ENCODE peak calls at places on chromosome 1, in eight cellular contexts. Q is heart left ventricle; Y is CD4-positive, CD25-positive, alpha-beta regulatory T cell; I is HAP-1; O is ovary; E is tibial nerve; G is CD8-positive, alpha-beta memory T cell; U is ascending aorta. A is an unnamed sample. For H3K4me1, the result is how much of the 10 kb centered on the place peaks cover.

GRCh38 chr1:12142141-12142823 is 24.5 kb upstream of the TNFRSF1B start:
- DNase-seq in Q (no peak), Y (no peak), I (no peak), O (peak), E (no peak), G (no peak), U (no peak), A (no peak)

GRCh38 chr1:3062616-3063378 is 6.2 kb upstream of the PRDM16 start:
- DNase-seq in Q (no peak), Y (no peak), I (no peak), O (no peak), E (no peak), G (no peak), U (no peak), A (peak)

GRCh38 chr1:66271904-66272254 is 262.1 kb upstream of the SGIP1 start:
- DNase-seq in Q (peak), Y (no peak), I (no peak), O (peak), E (peak), G (no peak), U (no peak), A (no peak)

GRCh38 chr1:3811595-3811911 is 15.3 kb upstream of the LRRC47 start:
- DNase-seq in Q (no peak), Y (no peak), I (no peak), O (no peak), E (no peak), G (no peak), U (no peak), A (no peak)

GRCh38 chr1:35717911-35718476 is 690 bp downstream of the C1orf216 start:
- DNase-seq in Q (peak), Y (no peak), I (peak), O (peak), E (peak), G (no peak), U (peak), A (peak)

GRCh38 chr1:42172394-42173133 is 8.0 kb upstream of the GUCA2A start:
- DNase-seq in Q (peak), Y (no peak), I (no peak), O (no peak), E (no peak), G (no peak), U (no peak), A (no peak)

GRCh38 chr1:38046884-38047602 is 450 bp upstream of the POU3F1 start:
- DNase-seq in Q (peak), Y (peak), I (peak), O (peak), E (peak), G (peak), U (peak), A (no peak)

GRCh38 chr1:170494369-170494768 is 37.6 kb upstream of the GORAB start:
- DNase-seq in Q (peak), Y (no peak), I (no peak), O (no peak), E (no peak), G (no peak), U (no peak), A (no peak)

GRCh38 chr1:152928671-152929070 is 18.3 kb upstream of the SPRR5 start:
- DNase-seq in Q (no peak), Y (no peak), I (no peak), O (no peak), E (no peak), G (no peak), U (no peak), A (no peak)

DNA sequence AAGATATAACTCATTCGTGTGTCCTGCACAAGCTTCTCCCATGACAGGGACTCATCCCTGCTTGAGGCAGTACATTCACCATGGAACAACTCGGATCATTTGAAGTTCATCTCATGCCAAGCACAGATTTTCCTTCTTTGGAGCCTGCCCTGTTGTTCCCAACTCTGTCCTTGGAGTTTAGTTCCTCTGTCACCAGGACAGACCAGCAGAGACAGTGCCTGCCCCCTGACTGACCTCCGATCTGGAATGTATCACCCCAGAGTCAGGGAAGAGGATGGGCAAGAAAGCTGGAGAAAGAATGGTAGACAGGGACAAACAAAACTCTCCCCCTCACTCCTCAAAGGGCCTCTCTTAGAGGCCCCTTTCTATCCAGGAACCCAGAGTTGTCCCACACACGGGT is 5.0 kb downstream of the SHISAL2A start:
- DNase-seq in Q (no peak), Y (no peak), I (no peak), O (no peak), E (no peak), G (no peak), U (no peak), A (no peak)
- H3K4me1 ChIP-seq in Q (under half), Y (half or more), I (under half), O (under half), E (under half), G (half or more), U (under half), A (under half)

GRCh38 chr1:10710489-10710888 is 86.0 kb downstream of the CASZ1 start:
- DNase-seq in Q (no peak), Y (no peak), I (no peak), O (no peak), E (no peak), G (no peak), U (no peak), A (no peak)

GRCh38 chr1:10713614-10714013 is 82.8 kb downstream of the CASZ1 start:
- DNase-seq in Q (no peak), Y (no peak), I (no peak), O (no peak), E (no peak), G (no peak), U (no peak), A (no peak)

GRCh38 chr1:10709646-10710045 is 86.8 kb downstream of the CASZ1 start:
- DNase-seq in Q (no peak), Y (no peak), I (no peak), O (no peak), E (no peak), G (no peak), U (no peak), A (no peak)

GRCh38 chr1:10714337-10715114 is 81.9 kb downstream of the CASZ1 start:
- DNase-seq in Q (peak), Y (no peak), I (no peak), O (no peak), E (no peak), G (no peak), U (no peak), A (no peak)

GRCh38 chr1:10712568-10712967 is 83.9 kb downstream of the CASZ1 start:
- DNase-seq in Q (no peak), Y (no peak), I (no peak), O (no peak), E (no peak), G (no peak), U (no peak), A (no peak)
- H3K4me1 ChIP-seq in Q (half or more), Y (under half), I (under half), O (under half), E (under half), G (under half), U (under half), A (under half)

DNA sequence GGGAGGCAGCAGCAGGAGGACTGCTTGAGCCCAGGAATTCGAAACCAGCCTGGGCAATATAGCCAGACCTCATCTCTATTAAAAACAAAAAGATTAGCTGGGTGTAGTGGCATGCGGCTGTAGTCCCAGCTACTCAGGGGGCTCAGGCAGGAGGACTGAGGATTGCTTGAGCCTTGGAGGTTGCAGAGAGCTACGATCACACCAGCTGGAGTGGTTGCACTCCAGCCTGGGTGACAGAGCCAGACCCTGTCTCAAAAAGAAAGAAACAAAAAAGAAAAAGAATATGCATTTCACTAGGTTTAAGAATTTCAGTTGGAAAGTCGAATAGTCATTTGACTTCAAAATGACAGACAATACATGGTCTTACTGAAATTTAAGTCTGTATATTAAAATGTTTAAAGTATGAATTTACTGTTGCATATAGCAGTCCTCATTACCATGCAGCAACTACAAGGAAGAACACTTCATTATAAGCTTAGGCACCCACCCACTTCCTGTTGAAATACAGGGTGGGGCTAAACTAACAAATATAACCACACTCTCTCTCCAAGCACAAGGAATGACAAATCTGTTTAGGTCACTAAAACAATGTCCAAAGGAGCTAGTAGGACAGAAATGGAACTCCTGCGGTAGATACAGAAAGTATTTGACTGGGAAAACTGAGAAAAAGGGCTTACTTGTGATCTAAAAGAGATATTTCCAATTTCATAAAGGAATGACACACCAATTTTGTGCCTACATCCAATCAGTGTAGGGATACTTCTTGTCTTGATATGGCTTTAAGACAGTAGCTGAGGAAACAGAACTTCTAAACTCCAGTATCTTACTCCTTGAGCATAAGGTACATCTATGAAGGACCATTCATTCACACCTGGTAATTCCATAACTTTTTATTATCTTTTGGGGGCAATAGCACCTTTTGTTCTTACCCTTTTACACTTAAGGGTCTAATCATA is 44.1 kb downstream of the GPR3 start:
- DNase-seq in Q (no peak), Y (no peak), I (no peak), O (no peak), E (peak), G (no peak), U (no peak), A (no peak)
- H3K4me1 ChIP-seq in Q (half or more), Y (half or more), I (under half), O (under half), E (under half), G (half or more), U (under half), A (under half)

GRCh38 chr1:21321963-21322680 is 31.9 kb upstream of the ECE1 start:
- DNase-seq in Q (no peak), Y (no peak), I (no peak), O (no peak), E (no peak), G (no peak), U (no peak), A (no peak)
- H3K4me1 ChIP-seq in Q (half or more), Y (half or more), I (under half), O (half or more), E (under half), G (half or more), U (half or more), A (under half)

GRCh38 chr1:161119017-161119378 is 1.1 kb downstream of the NIT1 start:
- DNase-seq in Q (peak), Y (no peak), I (no peak), O (no peak), E (no peak), G (no peak), U (no peak), A (no peak)

GRCh38 chr1:161121042-161121441 is 3.1 kb downstream of the NIT1 start:
- DNase-seq in Q (no peak), Y (no peak), I (no peak), O (no peak), E (no peak), G (no peak), U (no peak), A (no peak)

GRCh38 chr1:161115132-161115711 is 2.6 kb downstream of the PFDN2 start:
- DNase-seq in Q (no peak), Y (no peak), I (no peak), O (no peak), E (no peak), G (no peak), U (no peak), A (no peak)

GRCh38 chr1:161119379-161120061 is 1.6 kb downstream of the NIT1 start:
- DNase-seq in Q (no peak), Y (peak), I (peak), O (peak), E (no peak), G (peak), U (no peak), A (peak)

DNA sequence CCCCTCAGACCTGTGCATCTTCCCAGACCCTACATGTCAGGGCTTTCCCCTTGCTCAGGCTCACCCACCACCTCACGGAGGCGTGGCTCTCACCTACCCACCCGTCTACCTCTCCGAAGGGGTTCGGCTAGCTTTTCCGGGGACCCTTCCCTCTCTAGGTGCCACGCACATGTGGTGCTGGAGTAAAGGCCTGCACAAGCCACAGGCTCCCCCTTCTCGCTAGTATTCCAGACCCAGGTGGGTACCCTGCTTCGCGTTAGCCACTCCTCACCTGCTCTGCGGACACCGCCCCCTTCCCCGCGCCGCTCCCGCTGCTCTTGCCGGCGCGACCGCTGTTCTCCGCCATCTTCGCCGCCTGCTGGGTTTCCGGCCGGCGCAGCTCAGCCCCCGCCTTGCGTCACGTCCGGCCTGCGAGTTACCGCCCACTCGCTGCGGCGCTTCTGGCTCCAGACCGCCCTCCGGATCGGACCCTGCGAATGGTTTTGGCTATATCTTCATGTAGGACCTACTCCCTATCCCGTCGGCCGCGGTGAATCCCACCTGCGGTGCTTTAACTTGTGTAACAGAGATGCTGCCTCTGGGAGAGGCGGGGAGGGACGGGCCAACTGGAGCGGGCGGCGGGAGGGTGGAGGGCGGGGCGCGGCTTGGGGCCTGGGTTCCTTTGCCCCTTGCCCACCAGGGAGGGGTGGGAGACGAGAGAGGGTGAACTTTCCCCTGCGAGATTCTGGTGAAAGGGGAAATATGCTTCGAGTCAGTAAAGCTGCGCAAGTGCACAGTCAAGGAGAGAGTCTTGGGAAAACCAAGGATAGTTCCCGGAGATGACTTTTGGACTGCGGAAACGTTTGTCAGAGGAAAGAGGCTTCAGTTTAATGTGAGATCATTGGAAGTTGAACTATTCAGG is at the start of the genes NIT1 and PFDN2:
- DNase-seq in Q (peak), Y (peak), I (peak), O (peak), E (peak), G (peak), U (peak), A (peak)
- H3K4me1 ChIP-seq in Q (half or more), Y (half or more), I (under half), O (under half), E (under half), G (half or more), U (under half), A (under half)

DNA sequence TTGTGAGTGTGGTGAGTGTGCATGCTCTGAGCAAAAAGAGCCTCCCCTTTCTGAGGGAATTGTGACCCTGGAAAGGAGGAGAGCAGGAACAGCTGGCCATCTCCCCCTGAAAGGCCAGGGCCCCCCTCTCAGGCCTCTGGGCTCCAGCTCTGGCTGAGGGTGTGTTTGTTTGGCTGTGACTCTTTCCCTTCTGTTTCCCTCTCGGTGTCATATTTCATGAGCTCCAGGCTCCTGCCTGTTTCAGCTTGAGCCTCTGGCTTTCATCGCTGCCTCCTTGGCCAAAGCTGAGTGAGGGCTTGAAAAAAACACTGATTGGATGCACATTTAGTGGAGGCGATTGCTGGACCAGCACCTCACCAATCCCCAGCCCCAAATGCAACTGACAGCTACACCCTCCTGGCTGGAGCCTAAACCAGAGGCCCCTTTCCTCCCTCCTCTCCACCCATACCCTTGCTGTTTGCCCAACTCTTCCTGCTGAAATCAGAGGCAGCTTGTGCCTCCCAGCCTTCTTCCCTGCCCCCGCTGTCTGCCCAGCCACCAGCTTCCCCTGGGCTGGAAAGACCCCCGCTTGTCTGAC is 64.1 kb downstream of the DDR2 start:
- DNase-seq in Q (peak), Y (no peak), I (peak), O (peak), E (peak), G (no peak), U (peak), A (peak)
- H3K4me1 ChIP-seq in Q (half or more), Y (under half), I (under half), O (under half), E (under half), G (under half), U (under half), A (under half)

GRCh38 chr1:201493757-201494617 is 12.9 kb downstream of the CSRP1 start:
- DNase-seq in Q (no peak), Y (no peak), I (no peak), O (peak), E (no peak), G (no peak), U (no peak), A (peak)
- H3K4me1 ChIP-seq in Q (half or more), Y (under half), I (under half), O (under half), E (under half), G (under half), U (half or more), A (under half)

GRCh38 chr1:92031281-92032110 is 1.7 kb downstream of the EPHX4 start:
- DNase-seq in Q (no peak), Y (no peak), I (no peak), O (no peak), E (no peak), G (no peak), U (no peak), A (no peak)
- H3K4me1 ChIP-seq in Q (under half), Y (under half), I (under half), O (under half), E (under half), G (under half), U (under half), A (under half)